ENCODE peak calls at places on chromosomes 16 and 17, in seven cellular contexts. Z is progenitor cell of endocrine pancreas, J is pancreas, N is HFFc6, R is MM.1S, K is endothelial cell of umbilical vein, P is suprapubic skin. I is an unnamed sample.
A peak's percentile ranks its signal among the peaks of the same experiment; 100 is the strongest.

GRCh38 chr16:10386517-10387377 is 886 bp downstream of the ATF7IP2 start:
- DNase-seq in Z (no peak), J (no peak), N (no peak), R (no peak), K (peak; percentile 57), P (no peak), I (no peak)

GRCh38 chr16:84117482-84117843 is 721 bp upstream of the MBTPS1 start:
- DNase-seq in Z (no peak), J (no peak), N (peak; percentile 25), R (peak; percentile 24), K (peak; percentile 55), P (no peak), I (no peak)

GRCh38 chr17:51653902-51654301 is 393.6 kb downstream of the UTP18 start:
- DNase-seq in Z (no peak), J (no peak), N (no peak), R (no peak), K (no peak), P (no peak), I (no peak)

GRCh38 chr17:75909812-75910274 is 5.2 kb upstream of the MRPL38 start:
- DNase-seq in Z (no peak), J (no peak), N (no peak), R (no peak), K (no peak), P (no peak), I (no peak)

GRCh38 chr16:3066440-3066748 is 954 bp downstream of the IL32 start:
- DNase-seq in Z (no peak), J (peak; percentile 64), N (no peak), R (no peak), K (no peak), P (no peak), I (no peak)

GRCh38 chr16:49015189-49015540 is 266.5 kb downstream of the CBLN1 start:
- DNase-seq in Z (no peak), J (no peak), N (no peak), R (no peak), K (no peak), P (no peak), I (no peak)

GRCh38 chr17:887842-888214 is 91.7 kb downstream of the NXN start:
- DNase-seq in Z (no peak), J (no peak), N (no peak), R (no peak), K (no peak), P (no peak), I (no peak)

GRCh38 chr16:26330654-26331053 is 638.9 kb downstream of the HS3ST4 start:
- DNase-seq in Z (no peak), J (no peak), N (no peak), R (no peak), K (no peak), P (no peak), I (no peak)

GRCh38 chr17:9256361-9256943 is 235.1 kb downstream of the NTN1 start:
- DNase-seq in Z (no peak), J (no peak), N (no peak), R (no peak), K (no peak), P (no peak), I (no peak)

GRCh38 chr16:50570808-50571598 is 22.8 kb downstream of the NKD1 start:
- DNase-seq in Z (no peak), J (no peak), N (no peak), R (no peak), K (no peak), P (no peak), I (no peak)

GRCh38 chr17:78442648-78443128 is 64.2 kb downstream of the PGS1 start:
- DNase-seq in Z (no peak), J (no peak), N (no peak), R (no peak), K (no peak), P (peak; percentile 87), I (no peak)

GRCh38 chr17:79870540-79870939 is 31.3 kb upstream of the CBX4 start:
- DNase-seq in Z (no peak), J (no peak), N (no peak), R (no peak), K (no peak), P (no peak), I (no peak)

GRCh38 chr17:67574658-67575293 is 143.0 kb upstream of the NOL11 start:
- DNase-seq in Z (no peak), J (no peak), N (no peak), R (no peak), K (no peak), P (no peak), I (no peak)

GRCh38 chr17:27206447-27206846 is 87.5 kb upstream of the WSB1 start:
- DNase-seq in Z (no peak), J (no peak), N (no peak), R (no peak), K (no peak), P (no peak), I (no peak)

GRCh38 chr17:35609831-35610230 is 22.7 kb downstream of the AP2B1 start:
- DNase-seq in Z (no peak), J (no peak), N (no peak), R (no peak), K (no peak), P (no peak), I (no peak)

GRCh38 chr16:11389631-11390565 is 44.6 kb downstream of the RMI2 start:
- DNase-seq in Z (no peak), J (peak; percentile 51), N (no peak), R (no peak), K (no peak), P (no peak), I (no peak)

GRCh38 chr17:39487946-39488345 is 26.7 kb downstream of the CDK12 start:
- DNase-seq in Z (no peak), J (no peak), N (no peak), R (no peak), K (no peak), P (no peak), I (no peak)

GRCh38 chr17:77010667-77011066 is 130.1 kb upstream of the SEC14L1 start:
- DNase-seq in Z (no peak), J (no peak), N (no peak), R (no peak), K (no peak), P (no peak), I (no peak)

GRCh38 chr17:77009877-77010276 is 130.9 kb upstream of the SEC14L1 start:
- DNase-seq in Z (no peak), J (no peak), N (no peak), R (no peak), K (no peak), P (no peak), I (no peak)

DNA sequence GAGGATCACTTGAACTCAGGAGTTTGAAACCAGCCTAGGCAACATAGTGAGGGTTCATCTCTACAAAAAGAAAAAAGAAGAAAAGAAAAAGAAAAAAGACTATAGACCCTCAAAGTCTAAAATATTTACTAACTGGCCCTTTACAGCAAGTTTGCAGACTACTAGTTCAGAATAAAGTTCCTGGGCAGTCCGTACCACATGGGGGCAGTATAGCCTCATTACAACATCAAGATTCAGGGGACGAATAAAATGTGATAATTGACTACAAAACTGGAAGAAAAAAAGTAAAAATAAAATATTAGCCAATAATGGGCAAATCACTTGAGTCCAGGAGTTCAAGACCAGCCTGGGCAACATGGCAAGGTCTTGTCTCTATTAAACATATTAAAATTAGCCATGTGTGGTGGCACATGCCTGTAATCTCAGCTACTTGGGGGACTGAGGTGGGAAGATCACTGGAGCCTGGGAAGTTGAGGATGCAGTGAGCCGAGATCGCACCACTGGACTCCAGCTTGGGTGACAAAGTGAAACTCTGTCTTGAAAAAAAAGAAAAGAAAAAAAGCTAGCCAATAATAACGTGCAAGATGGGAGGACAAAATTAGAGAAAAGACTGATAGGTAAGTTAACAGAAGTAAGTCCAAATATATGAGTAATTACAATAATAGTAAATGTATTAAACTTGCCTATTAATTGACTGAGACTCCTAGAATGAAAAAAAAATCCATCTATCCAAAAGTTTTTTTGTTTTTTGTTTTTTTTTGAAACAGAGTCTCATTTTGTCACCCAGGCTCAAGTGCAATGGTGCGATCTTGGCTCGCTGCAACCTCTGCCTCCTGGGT is 129.4 kb upstream of the SEC14L1 start:
- DNase-seq in Z (no peak), J (no peak), N (peak; percentile 44), R (peak; percentile 61), K (peak; percentile 53), P (no peak), I (no peak)
- TF ChIP-seq CTCF in Z (peak; percentile 69), J (no peak), N (peak; percentile 87), R (peak; percentile 78), K (peak; percentile 56), P (no peak), I (peak; percentile 60)

GRCh38 chr17:4997302-4998026 is at the start of the genes INCA1 and KIF1C:
- DNase-seq in Z (peak; percentile 86), J (peak; percentile 97), N (peak; percentile 81), R (peak; percentile 93), K (peak; percentile 89), P (peak; percentile 96), I (peak; percentile 65)
- TF ChIP-seq CTCF in Z (peak; percentile 24), J (no peak), N (peak; percentile 18), R (no peak), K (no peak), P (no peak), I (no peak)

DNA sequence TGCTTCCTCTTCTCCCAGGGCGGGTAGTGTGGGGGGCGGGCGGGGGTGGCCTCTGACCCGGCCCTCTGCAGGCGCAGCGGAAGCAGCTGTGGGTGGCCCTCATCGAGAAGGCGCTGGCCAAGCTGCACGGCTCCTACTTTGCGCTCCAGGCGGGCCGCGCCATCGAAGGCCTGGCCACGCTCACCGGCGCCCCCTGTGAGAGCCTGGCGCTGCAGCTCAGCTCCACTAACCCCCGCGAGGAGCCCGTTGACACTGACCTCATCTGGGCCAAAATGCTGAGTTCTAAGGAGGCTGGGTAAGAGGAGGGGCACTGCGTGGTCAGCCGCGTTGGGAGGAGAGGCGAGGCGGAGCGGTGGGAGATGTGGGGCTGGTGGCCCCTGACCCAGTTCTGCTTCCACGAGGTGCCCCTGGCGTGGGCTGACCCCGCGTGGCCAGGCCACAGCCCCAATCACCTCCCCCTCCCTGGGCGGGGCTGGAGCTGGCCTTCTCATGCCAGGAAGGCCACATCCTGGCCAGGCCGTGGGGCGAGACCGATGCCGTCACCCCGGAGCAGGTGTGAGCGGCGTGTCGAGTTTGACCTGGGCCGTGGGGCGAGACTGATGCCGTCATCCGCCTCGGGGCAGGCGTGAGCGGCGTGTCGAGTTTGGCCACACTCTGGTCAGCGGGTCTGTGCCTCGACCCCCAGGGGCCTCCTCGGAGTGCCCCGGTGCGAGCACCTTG is 10.5 kb upstream of the PRR35 start:
- DNase-seq in Z (no peak), J (no peak), N (no peak), R (no peak), K (no peak), P (no peak), I (no peak)
- TF ChIP-seq CTCF in Z (peak; percentile 8), J (no peak), N (peak; percentile 38), R (no peak), K (no peak), P (no peak), I (no peak)

DNA sequence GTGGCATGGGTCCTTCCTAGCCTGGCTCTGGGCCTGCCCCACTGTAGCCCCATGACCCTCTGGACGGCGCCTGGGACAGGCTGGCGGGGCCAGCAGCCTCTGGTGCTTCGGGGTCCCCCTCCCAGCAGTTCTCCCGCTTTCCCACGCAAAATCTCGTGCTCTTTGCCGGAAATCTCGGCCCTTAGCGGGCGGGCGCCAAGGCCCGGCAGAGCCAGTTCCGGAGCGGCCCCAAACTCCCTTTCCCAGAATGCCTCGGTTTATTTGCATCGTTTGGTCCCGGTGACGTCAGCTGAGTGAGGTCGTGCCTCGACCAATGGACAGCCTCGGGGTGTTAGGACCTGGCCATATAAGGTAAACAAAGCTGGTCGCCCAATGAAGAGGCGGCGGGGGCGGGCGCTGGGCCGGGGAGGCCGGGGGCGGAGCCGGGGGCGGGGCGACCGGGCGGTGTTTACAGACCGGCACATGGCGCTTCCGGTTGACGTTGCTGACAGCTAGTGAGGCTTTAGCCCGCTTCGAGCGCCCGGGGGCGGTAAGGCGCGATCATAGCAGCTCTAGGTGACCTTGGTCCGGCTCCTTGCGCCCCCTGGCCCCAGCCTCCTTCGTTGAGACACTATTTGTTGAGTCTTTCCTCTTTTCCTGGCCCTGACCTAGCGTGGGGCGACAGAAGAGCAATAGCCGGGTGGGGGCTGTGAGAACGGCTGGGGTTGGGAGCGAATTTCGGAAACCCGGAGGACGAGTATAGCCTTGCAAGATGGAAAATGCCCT is 1.5 kb upstream of the UBALD1 start:
- DNase-seq in Z (peak; percentile 95), J (peak; percentile 98), N (peak; percentile 100), R (peak; percentile 100), K (peak; percentile 99), P (peak; percentile 100), I (peak; percentile 99)
- TF ChIP-seq CTCF in Z (peak; percentile 58), J (no peak), N (peak; percentile 67), R (peak; percentile 60), K (peak; percentile 16), P (peak; percentile 28), I (peak; percentile 35)

I was measured in AG09319.